ENCODE peak calls at places on chromosomes 3 and 15, in ten cellular contexts. J is ELF-1; X is WTC11; T is mesenchymal stem cell; Z is stimulated activated naive CD4-positive, alpha-beta T cell treated with Interleukin-2 at 50 U/mL for 16 hours; Q is progenitor cell of endocrine pancreas; A is cardiac muscle cell; F is nephron progenitor cell; K is left cardiac atrium; D is PC-3. O is an unnamed sample.

GRCh38 chr3:123346041-123346440 is 102.8 kb downstream of the ADCY5 start:
- DNase-seq in A (no peak), F (no peak), Z (no peak), K (no peak), D (no peak), J (no peak), X (no peak), Q (no peak), T (no peak), O (no peak)

GRCh38 chr3:58353722-58354553 is 21.2 kb downstream of the PXK start:
- DNase-seq in F (no peak), Q (no peak), D (no peak), Z (no peak), A (no peak), T (peak), X (no peak), J (no peak), K (no peak), O (no peak)

GRCh38 chr3:11543948-11544387 is 99.7 kb downstream of the VGLL4 start:
- DNase-seq in J (no peak), F (no peak), K (no peak), Z (no peak), A (no peak), Q (no peak), D (no peak), T (no peak), X (no peak), O (no peak)

GRCh38 chr15:66066005-66066404 is 187.5 kb downstream of the MEGF11 start:
- DNase-seq in X (no peak), A (no peak), D (no peak), T (no peak), Z (no peak), F (no peak), J (no peak), Q (no peak), K (no peak), O (no peak)

GRCh38 chr15:62054979-62055378 is 5.3 kb downstream of the VPS13C start:
- DNase-seq in T (no peak), A (no peak), Z (no peak), J (no peak), D (no peak), Q (no peak), K (no peak), X (no peak), F (no peak), O (no peak)

GRCh38 chr3:149532463-149533180 is 58.1 kb downstream of the TM4SF4 start:
- DNase-seq in Q (no peak), D (no peak), F (no peak), J (no peak), A (no peak), T (no peak), K (no peak), Z (no peak), X (no peak), O (no peak)

GRCh38 chr3:37768107-37768809 is 93.4 kb upstream of the CTDSPL start:
- DNase-seq in F (peak), K (no peak), Z (no peak), X (no peak), A (peak), D (peak), T (peak), J (no peak), Q (no peak), O (no peak)

GRCh38 chr15:78200276-78200930 is 34.0 kb downstream of the ACSBG1 start:
- DNase-seq in D (no peak), Z (no peak), J (no peak), F (no peak), X (no peak), K (no peak), Q (no peak), A (no peak), T (no peak), O (no peak)

GRCh38 chr3:110420158-110420641 is 651.4 kb upstream of the NECTIN3 start:
- DNase-seq in D (peak), J (no peak), K (no peak), A (no peak), Z (no peak), Q (no peak), X (no peak), T (peak), F (no peak), O (no peak)